ENCODE peak calls at places on chromosomes 11 and 22, in seven cellular contexts. S is cardiac fibroblast; N is A549; H is naive thymus-derived CD4-positive, alpha-beta T cell; Y is brain microvascular endothelial cell; Z is OCI-LY7; Q is heart left ventricle. U is an unnamed sample.

GRCh38 chr22:21712751-21713427 is 22.7 kb downstream of the YPEL1 start:
- DNase-seq in S (peak; percentile 83), N (peak; percentile 70), H (peak; percentile 44), Y (peak; percentile 71), Z (peak; percentile 84), Q (peak; percentile 68), U (no peak)

GRCh38 chr11:12496181-12497025 is 119.0 kb downstream of the PARVA start:
- DNase-seq in S (no peak), N (no peak), H (no peak), Y (no peak), Z (no peak), Q (no peak), U (no peak)

GRCh38 chr11:10893713-10894112 is 35.9 kb upstream of the ZBED5 start:
- DNase-seq in S (peak; percentile 59), N (peak; percentile 18), H (no peak), Y (peak; percentile 45), Z (no peak), Q (no peak), U (peak; percentile 56)

GRCh38 chr11:79546366-79546765 is 105.5 kb upstream of the TENM4 start:
- DNase-seq in S (no peak), N (no peak), H (no peak), Y (no peak), Z (no peak), Q (no peak), U (no peak)

GRCh38 chr11:77188912-77189491 is 61.0 kb downstream of the MYO7A start:
- DNase-seq in S (no peak), N (no peak), H (no peak), Y (no peak), Z (no peak), Q (no peak), U (no peak)

GRCh38 chr11:112734207-112734606 is 227.0 kb upstream of the NCAM1 start:
- DNase-seq in S (peak; percentile 24), N (no peak), H (no peak), Y (peak; percentile 5), Z (no peak), Q (peak; percentile 30), U (no peak)

GRCh38 chr22:35400335-35400680 is 368 bp downstream of the MCM5 start:
- DNase-seq in S (no peak), N (no peak), H (no peak), Y (no peak), Z (peak; percentile 53), Q (no peak), U (no peak)

GRCh38 chr22:30238661-30239420 is 7.7 kb downstream of the LIF start:
- DNase-seq in S (peak; percentile 76), N (no peak), H (no peak), Y (peak; percentile 81), Z (no peak), Q (peak; percentile 52), U (peak; percentile 54)

GRCh38 chr11:36222755-36223635 is 66.2 kb downstream of the COMMD9 start:
- DNase-seq in S (peak; percentile 20), N (no peak), H (no peak), Y (no peak), Z (no peak), Q (no peak), U (no peak)

GRCh38 chr22:17948101-17948500 is 76.3 kb downstream of the MICAL3 start:
- DNase-seq in S (no peak), N (no peak), H (no peak), Y (no peak), Z (no peak), Q (no peak), U (no peak)

GRCh38 chr22:41302016-41302767 is 867 bp downstream of the ZC3H7B start:
- DNase-seq in S (no peak), N (no peak), H (peak; percentile 8), Y (no peak), Z (peak; percentile 33), Q (peak; percentile 24), U (no peak)

GRCh38 chr11:14655435-14655834 is 11.8 kb downstream of the PDE3B start:
- DNase-seq in S (no peak), N (no peak), H (no peak), Y (no peak), Z (no peak), Q (no peak), U (no peak)

GRCh38 chr11:108580645-108581044 is 12.9 kb downstream of the EXPH5 start:
- DNase-seq in S (no peak), N (no peak), H (no peak), Y (no peak), Z (no peak), Q (no peak), U (no peak)

GRCh38 chr11:115627666-115628460 is 123.6 kb upstream of the CADM1 start:
- DNase-seq in S (no peak), N (no peak), H (no peak), Y (no peak), Z (no peak), Q (no peak), U (no peak)

GRCh38 chr22:45860201-45860600 is 116.8 kb downstream of the WNT7B start:
- DNase-seq in S (no peak), N (no peak), H (no peak), Y (no peak), Z (no peak), Q (no peak), U (no peak)

GRCh38 chr11:61686469-61686868 is 6.3 kb downstream of the DAGLA start:
- DNase-seq in S (no peak), N (no peak), H (no peak), Y (no peak), Z (no peak), Q (no peak), U (no peak)

GRCh38 chr11:83449338-83449913 is 163.3 kb upstream of the CCDC90B start:
- DNase-seq in S (no peak), N (no peak), H (no peak), Y (no peak), Z (no peak), Q (no peak), U (no peak)

GRCh38 chr11:61964941-61965282 is 2.5 kb downstream of the FTH1 start:
- DNase-seq in S (no peak), N (no peak), H (peak; percentile 8), Y (no peak), Z (no peak), Q (no peak), U (no peak)

GRCh38 chr11:133712235-133712634 is 133.1 kb downstream of the SPATA19 start:
- DNase-seq in S (no peak), N (no peak), H (no peak), Y (no peak), Z (no peak), Q (no peak), U (no peak)

DNA sequence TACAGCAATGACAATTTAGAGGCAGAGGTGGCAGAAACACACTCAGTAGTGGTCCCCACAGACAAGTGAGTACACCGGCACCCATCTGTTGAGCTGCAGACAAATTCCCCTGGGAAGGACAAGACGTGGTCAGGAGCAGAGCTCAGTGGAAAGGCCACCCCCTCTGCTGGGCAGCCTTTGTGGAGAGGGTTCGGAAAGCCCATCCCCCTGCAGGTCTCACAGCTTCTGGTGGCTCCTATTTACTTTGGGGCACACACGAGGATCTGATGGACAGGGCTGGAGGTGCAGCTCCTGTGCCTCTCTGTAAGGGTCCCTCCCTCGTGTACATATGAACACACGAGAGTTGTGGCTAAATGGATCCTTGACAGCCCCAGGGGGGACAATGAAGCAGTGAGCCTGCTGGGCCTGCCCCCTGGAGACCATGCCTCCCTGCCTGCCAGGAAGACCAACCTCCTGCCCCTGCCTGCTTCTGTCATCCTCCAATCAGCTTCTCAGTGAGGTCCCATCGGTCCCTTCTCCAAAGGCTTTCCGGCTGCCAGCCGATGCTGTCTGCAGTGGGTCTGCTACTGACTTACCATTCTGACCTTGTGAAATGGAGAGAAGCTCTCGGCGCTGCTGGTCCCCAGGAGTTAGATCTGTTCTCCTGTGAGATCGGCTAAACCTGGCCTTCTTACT is 161.5 kb downstream of the CACNA1I start:
- DNase-seq in S (no peak), N (no peak), H (no peak), Y (no peak), Z (no peak), Q (no peak), U (no peak)
- H3K4me3 ChIP-seq in S (no peak overlapping the region), N (no peak overlapping the region), H (no peak overlapping the region), Y (no peak overlapping the region), Z (no peak overlapping the region), Q (no peak overlapping the region), U (no peak overlapping the region)

GRCh38 chr11:130063398-130063797 is 6.3 kb upstream of the APLP2 start:
- DNase-seq in S (no peak), N (no peak), H (no peak), Y (no peak), Z (no peak), Q (no peak), U (no peak)
- H3K4me3 ChIP-seq in S (no peak overlapping the region), N (no peak overlapping the region), H (no peak overlapping the region), Y (no peak overlapping the region), Z (no peak overlapping the region), Q (no peak overlapping the region), U (no peak overlapping the region)

GRCh38 chr11:128453444-128454336 is 133.7 kb downstream of the ETS1 start:
- DNase-seq in S (peak; percentile 97), N (no peak), H (no peak), Y (peak; percentile 95), Z (no peak), Q (peak; percentile 63), U (peak; percentile 96)

GRCh38 chr11:128448487-128448886 is 138.9 kb downstream of the ETS1 start:
- DNase-seq in S (no peak), N (peak; percentile 48), H (no peak), Y (peak; percentile 77), Z (no peak), Q (no peak), U (no peak)

GRCh38 chr11:128450882-128451647 is 136.3 kb downstream of the ETS1 start:
- DNase-seq in S (no peak), N (no peak), H (no peak), Y (no peak), Z (no peak), Q (no peak), U (no peak)

GRCh38 chr11:128448981-128449713 is 138.2 kb downstream of the ETS1 start:
- DNase-seq in S (peak; percentile 62), N (no peak), H (no peak), Y (no peak), Z (no peak), Q (no peak), U (no peak)

DNA sequence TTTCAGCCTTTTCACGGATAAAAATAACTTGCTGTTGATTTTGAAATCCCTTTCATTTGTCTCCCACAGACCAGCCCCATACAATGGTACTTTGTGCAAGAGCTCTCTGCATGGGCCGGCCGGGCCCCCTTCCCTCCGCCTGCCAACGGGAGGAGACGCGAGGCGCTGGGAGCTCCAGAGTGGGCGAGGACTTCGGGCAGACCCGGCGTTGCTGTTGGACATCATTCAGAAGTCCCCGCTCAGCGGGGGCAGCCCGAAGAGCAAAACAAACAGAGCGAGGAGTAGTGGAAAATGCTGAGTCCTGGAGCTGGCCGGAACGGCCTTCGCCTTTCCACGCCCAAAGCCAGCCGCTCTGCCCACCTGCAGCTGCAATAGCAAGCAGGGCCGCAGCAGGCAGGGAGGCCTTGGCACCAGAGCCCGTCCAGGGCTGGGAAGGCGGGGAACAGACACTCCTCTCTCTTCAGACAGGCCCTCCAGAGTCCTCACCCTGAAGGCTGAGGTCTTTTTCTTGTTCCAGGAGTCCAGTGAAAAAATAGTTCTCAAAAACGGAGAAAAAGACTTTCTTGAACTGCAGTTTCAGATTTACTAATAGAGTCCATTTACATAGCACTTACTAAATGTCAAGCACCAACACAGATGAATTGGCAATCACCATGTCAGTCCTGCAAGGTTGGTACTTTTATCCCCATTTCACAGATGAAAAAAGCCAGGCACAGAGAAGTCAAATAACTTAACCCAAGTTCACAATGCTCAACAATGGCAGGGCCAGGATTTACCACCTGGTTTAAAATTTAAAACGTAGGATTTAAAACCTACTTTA is 135.5 kb downstream of the ETS1 start:
- DNase-seq in S (peak; percentile 92), N (no peak), H (no peak), Y (peak; percentile 57), Z (no peak), Q (peak; percentile 69), U (peak; percentile 41)
- H3K4me3 ChIP-seq in S (no peak overlapping the region), N (no peak overlapping the region), H (no peak overlapping the region), Y (peak overlapping the region; percentile 34), Z (no peak overlapping the region), Q (peak overlapping the region; percentile 27), U (no peak overlapping the region)

GRCh38 chr11:48109046-48109666 is 107.5 kb upstream of the OR4B1 start:
- DNase-seq in S (peak; percentile 74), N (peak; percentile 71), H (peak; percentile 27), Y (no peak), Z (peak; percentile 82), Q (no peak), U (no peak)
- H3K4me3 ChIP-seq in S (no peak overlapping the region), N (peak overlapping the region; percentile 34), H (peak overlapping the region; percentile 26), Y (peak overlapping the region; percentile 43), Z (peak overlapping the region; percentile 61), Q (no peak overlapping the region), U (no peak overlapping the region)